ENCODE peak calls at places on chromosomes 4 and X, in seven cellular contexts. N, H, A, T, V, Y and C are unnamed samples.

GRCh38 chr4:75705198-75705712 is 19.1 kb upstream of the USO1 start:
- DNase-seq in H (no peak), A (no peak), V (no peak), N (no peak), T (no peak), Y (no peak), C (no peak)

GRCh38 chr4:1061372-1061700 is 49.9 kb downstream of the FGFRL1 start:
- DNase-seq in Y (no peak), H (no peak), T (no peak), N (no peak), A (no peak), V (no peak), C (no peak)

GRCh38 chr4:141193516-141193915 is 27.2 kb upstream of the ZNF330 start:
- DNase-seq in H (no peak), Y (no peak), V (no peak), A (no peak), N (no peak), T (no peak), C (no peak)

GRCh38 chr4:178142724-178143123 is 700.5 kb upstream of the AGA start:
- DNase-seq in Y (no peak), V (no peak), T (no peak), A (no peak), N (no peak), H (no peak), C (no peak)

GRCh38 chrX:123087326-123087725 is 96.8 kb upstream of the GRIA3 start:
- DNase-seq in T (no peak), Y (no peak), N (peak), A (no peak), H (peak), V (no peak), C (no peak)

GRCh38 chr4:27245216-27245615 is 384.6 kb downstream of the STIM2 start:
- DNase-seq in Y (no peak), V (no peak), A (no peak), N (no peak), H (no peak), T (no peak), C (no peak)

GRCh38 chr4:184762100-184762499 is 28.2 kb upstream of the CENPU start:
- DNase-seq in A (no peak), N (no peak), V (no peak), T (no peak), H (no peak), Y (no peak), C (no peak)

GRCh38 chr4:128332086-128332485 is 44.5 kb upstream of the PGRMC2 start:
- DNase-seq in V (no peak), N (no peak), Y (no peak), T (no peak), A (no peak), H (no peak), C (no peak)

GRCh38 chr4:123250843-123251242 is 145.8 kb upstream of the SPRY1 start:
- DNase-seq in A (no peak), T (peak), H (no peak), Y (no peak), V (no peak), N (peak), C (peak)

GRCh38 chr4:140947507-140947906 is 185.8 kb downstream of the RNF150 start:
- DNase-seq in H (peak), A (no peak), T (no peak), N (no peak), Y (no peak), V (no peak), C (no peak)

GRCh38 chr4:186451982-186452381 is 103.4 kb downstream of the MTNR1A start:
- DNase-seq in T (no peak), A (no peak), H (no peak), V (no peak), Y (no peak), N (no peak), C (no peak)

GRCh38 chr4:155407480-155407879 is 30.7 kb upstream of the MAP9 start:
- DNase-seq in A (no peak), T (no peak), H (no peak), V (no peak), N (no peak), Y (no peak), C (no peak)

GRCh38 chr4:8754634-8755589 is 116.7 kb downstream of the HMX1 start:
- DNase-seq in A (no peak), T (no peak), V (no peak), N (no peak), H (no peak), Y (no peak), C (no peak)

GRCh38 chr4:129344058-129344457 is 248.1 kb downstream of the C4orf33 start:
- DNase-seq in V (no peak), N (no peak), A (peak), Y (peak), T (no peak), H (peak), C (no peak)

GRCh38 chrX:41716217-41716616 is 7.8 kb upstream of the GPR82 start:
- DNase-seq in H (no peak), N (no peak), Y (no peak), T (no peak), A (no peak), V (no peak), C (no peak)

GRCh38 chr4:138519436-138519835 is 277.3 kb upstream of the SLC7A11 start:
- DNase-seq in V (no peak), Y (no peak), T (no peak), A (no peak), N (no peak), H (no peak), C (no peak)

GRCh38 chrX:108033890-108034289 is 11.0 kb upstream of the VSIG1 start:
- DNase-seq in N (no peak), Y (no peak), H (no peak), T (no peak), V (no peak), A (no peak), C (no peak)

GRCh38 chr4:51855270-51855669 is 12.3 kb downstream of the DCUN1D4 start:
- DNase-seq in Y (no peak), V (no peak), A (no peak), N (no peak), H (no peak), T (no peak), C (no peak)